ENCODE peak calls at places on chromosomes 2 and 18, in ten cellular contexts. A is left ventricle myocardium inferior, R is BJ, B is bronchial epithelial cell, P is ovary, W is glutamatergic neuron, X is cardiac muscle cell, V is dorsolateral prefrontal cortex, Q is B cell, G is progenitor cell of endocrine pancreas. E is an unnamed sample.

GRCh38 chr2:222756951-222757645 is 85.6 kb downstream of the MOGAT1 start:
- DNase-seq in A (no peak), R (no peak), B (peak), P (no peak), W (no peak), X (no peak), V (no peak), Q (no peak), G (no peak), E (no peak)

GRCh38 chr2:178330175-178331021 is 120.6 kb downstream of the PRKRA start:
- DNase-seq in A (no peak), R (no peak), B (no peak), P (no peak), W (no peak), X (no peak), V (no peak), Q (no peak), G (no peak), E (no peak)

GRCh38 chr2:228540976-228541375 is 359.5 kb upstream of the SPHKAP start:
- DNase-seq in A (no peak), R (no peak), B (no peak), P (no peak), W (no peak), X (no peak), V (no peak), Q (no peak), G (no peak), E (no peak)

GRCh38 chr18:22613058-22613690 is 195.5 kb upstream of the CTAGE1 start:
- DNase-seq in A (no peak), R (no peak), B (no peak), P (no peak), W (no peak), X (peak), V (no peak), Q (no peak), G (no peak), E (no peak)

GRCh38 chr2:239106314-239106908 is 258.5 kb downstream of the TWIST2 start:
- DNase-seq in A (peak), R (no peak), B (peak), P (peak), W (peak), X (peak), V (peak), Q (no peak), G (no peak), E (no peak)

GRCh38 chr18:8635087-8635486 is 25.9 kb downstream of the RAB12 start:
- DNase-seq in A (no peak), R (no peak), B (no peak), P (no peak), W (no peak), X (no peak), V (no peak), Q (no peak), G (no peak), E (no peak)

GRCh38 chr2:134257516-134257915 is 3.6 kb downstream of the MGAT5 start:
- DNase-seq in A (no peak), R (no peak), B (no peak), P (no peak), W (no peak), X (no peak), V (no peak), Q (no peak), G (no peak), E (no peak)

GRCh38 chr2:179377296-179377695 is 112.7 kb upstream of the SESTD1 start:
- DNase-seq in A (no peak), R (no peak), B (no peak), P (no peak), W (no peak), X (no peak), V (no peak), Q (no peak), G (no peak), E (no peak)

GRCh38 chr2:193103064-193103463 is 908.3 kb upstream of the TMEFF2 start:
- DNase-seq in A (no peak), R (no peak), B (peak), P (no peak), W (no peak), X (no peak), V (no peak), Q (no peak), G (no peak), E (no peak)

GRCh38 chr2:218956039-218956438 is 3.4 kb upstream of the CDK5R2 start:
- DNase-seq in A (no peak), R (no peak), B (no peak), P (no peak), W (no peak), X (no peak), V (no peak), Q (no peak), G (no peak), E (no peak)

GRCh38 chr2:80971-81736 is 34.8 kb upstream of the FAM110C start:
- DNase-seq in A (no peak), R (no peak), B (no peak), P (no peak), W (no peak), X (no peak), V (no peak), Q (no peak), G (no peak), E (no peak)

GRCh38 chr2:203201426-203201825 is 37.4 kb upstream of the CYP20A1 start:
- DNase-seq in A (no peak), R (peak), B (no peak), P (no peak), W (no peak), X (no peak), V (no peak), Q (no peak), G (no peak), E (no peak)

GRCh38 chr2:102514061-102514785 is 41.2 kb downstream of the SLC9A4 start:
- DNase-seq in A (no peak), R (peak), B (peak), P (no peak), W (no peak), X (no peak), V (no peak), Q (no peak), G (no peak), E (no peak)

GRCh38 chr2:121717529-121717928 is 19.1 kb downstream of the NIFK start:
- DNase-seq in A (no peak), R (no peak), B (no peak), P (no peak), W (no peak), X (no peak), V (no peak), Q (no peak), G (no peak), E (no peak)

GRCh38 chr2:105237045-105237765 is 4.3 kb upstream of the GPR45 start:
- DNase-seq in A (no peak), R (no peak), B (no peak), P (no peak), W (no peak), X (no peak), V (no peak), Q (no peak), G (no peak), E (no peak)

GRCh38 chr2:20050104-20050711 is 1.2 kb downstream of the LAPTM4A start:
- DNase-seq in A (no peak), R (no peak), B (peak), P (no peak), W (no peak), X (no peak), V (no peak), Q (peak), G (no peak), E (peak)

GRCh38 chr2:151640087-151640486 is 94.2 kb downstream of the NEB start:
- DNase-seq in A (no peak), R (no peak), B (no peak), P (no peak), W (no peak), X (no peak), V (no peak), Q (no peak), G (no peak), E (no peak)

GRCh38 chr2:111534816-111535803 is 348.9 kb downstream of the ANAPC1 start:
- DNase-seq in A (no peak), R (peak), B (no peak), P (no peak), W (no peak), X (no peak), V (no peak), Q (peak), G (no peak), E (no peak)

GRCh38 chr2:191180712-191181111 is 29.9 kb upstream of the STAT4 start:
- DNase-seq in A (no peak), R (no peak), B (peak), P (no peak), W (no peak), X (no peak), V (no peak), Q (no peak), G (no peak), E (no peak)

DNA sequence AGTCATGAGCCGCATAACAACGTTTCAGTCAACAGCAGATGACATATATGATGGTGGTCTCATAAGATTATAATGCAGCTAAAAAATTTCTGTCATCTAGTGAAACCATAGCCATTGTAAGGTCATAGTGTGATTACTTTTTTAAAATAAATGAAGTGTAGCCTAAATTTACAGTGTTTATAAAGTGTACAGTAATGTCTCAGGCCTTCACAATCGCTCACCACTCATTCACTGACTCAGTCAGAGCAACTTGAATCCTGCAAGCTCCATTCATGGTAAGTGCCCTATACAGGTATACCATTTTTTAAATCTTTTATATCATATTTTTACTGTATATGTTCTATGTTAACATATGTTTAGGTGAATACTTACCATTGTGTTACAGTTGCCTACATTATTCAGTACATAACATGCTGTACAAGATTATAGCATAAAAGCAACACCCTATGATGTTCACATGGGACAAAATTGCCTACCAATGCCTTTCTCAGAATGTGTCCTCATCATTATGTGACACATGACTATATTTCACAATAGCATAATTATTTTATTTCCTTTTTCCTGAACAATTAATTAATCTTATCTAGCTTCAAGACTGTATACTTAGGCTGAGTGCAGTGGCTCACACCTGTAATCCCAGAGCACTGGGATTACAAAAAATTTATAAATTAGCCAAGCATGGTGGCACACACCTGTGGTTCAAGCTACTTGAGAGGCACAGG is 1115.9 kb upstream of the ZEB2 start:
- DNase-seq in A (no peak), R (no peak), B (peak), P (no peak), W (no peak), X (no peak), V (no peak), Q (no peak), G (no peak), E (no peak)
- TF ChIP-seq CTCF in A (no peak), R (no peak), B (no peak), P (no peak), W (no peak), X (no peak), V (no peak), Q (no peak), G (no peak), E (no peak)

GRCh38 chr2:74531666-74532065 is 1.9 kb downstream of the HTRA2 start:
- DNase-seq in A (no peak), R (no peak), B (no peak), P (no peak), W (no peak), X (no peak), V (no peak), Q (no peak), G (no peak), E (no peak)

GRCh38 chr2:74533464-74533863 is 3.7 kb downstream of the HTRA2 start:
- DNase-seq in A (no peak), R (no peak), B (no peak), P (no peak), W (no peak), X (no peak), V (no peak), Q (no peak), G (no peak), E (no peak)

GRCh38 chr2:74534411-74534810 is 4.7 kb downstream of the HTRA2 start:
- DNase-seq in A (no peak), R (no peak), B (no peak), P (no peak), W (no peak), X (no peak), V (no peak), Q (peak), G (no peak), E (no peak)

GRCh38 chr2:74530239-74531161 is 767 bp downstream of the HTRA2 start:
- DNase-seq in A (no peak), R (no peak), B (no peak), P (no peak), W (peak), X (peak), V (peak), Q (peak), G (no peak), E (peak)

GRCh38 chr2:74532222-74532621 is 2.5 kb downstream of the HTRA2 start:
- DNase-seq in A (no peak), R (no peak), B (peak), P (no peak), W (no peak), X (no peak), V (no peak), Q (no peak), G (no peak), E (no peak)
- TF ChIP-seq CTCF in A (peak), R (peak), B (peak), P (no peak), W (no peak), X (peak), V (peak), Q (peak), G (peak), E (peak)

GRCh38 chr2:110124038-110124825 is 8.6 kb upstream of the MALL start:
- DNase-seq in A (no peak), R (no peak), B (no peak), P (no peak), W (no peak), X (peak), V (no peak), Q (no peak), G (no peak), E (no peak)

GRCh38 chr2:110120171-110121051 is 4.8 kb upstream of the MALL start:
- DNase-seq in A (no peak), R (no peak), B (no peak), P (no peak), W (no peak), X (peak), V (no peak), Q (no peak), G (no peak), E (no peak)

GRCh38 chr2:110121052-110121334 is 5.4 kb upstream of the MALL start:
- DNase-seq in A (no peak), R (no peak), B (no peak), P (no peak), W (no peak), X (no peak), V (no peak), Q (no peak), G (no peak), E (no peak)

GRCh38 chr2:110125292-110125691 is 9.7 kb upstream of the MALL start:
- DNase-seq in A (no peak), R (no peak), B (peak), P (no peak), W (no peak), X (no peak), V (no peak), Q (no peak), G (no peak), E (no peak)

GRCh38 chr2:110121592-110121991 is 6.0 kb upstream of the MALL start:
- DNase-seq in A (no peak), R (no peak), B (no peak), P (no peak), W (no peak), X (no peak), V (no peak), Q (no peak), G (no peak), E (no peak)
- TF ChIP-seq CTCF in A (no peak), R (no peak), B (no peak), P (no peak), W (no peak), X (no peak), V (no peak), Q (no peak), G (no peak), E (no peak)

DNA sequence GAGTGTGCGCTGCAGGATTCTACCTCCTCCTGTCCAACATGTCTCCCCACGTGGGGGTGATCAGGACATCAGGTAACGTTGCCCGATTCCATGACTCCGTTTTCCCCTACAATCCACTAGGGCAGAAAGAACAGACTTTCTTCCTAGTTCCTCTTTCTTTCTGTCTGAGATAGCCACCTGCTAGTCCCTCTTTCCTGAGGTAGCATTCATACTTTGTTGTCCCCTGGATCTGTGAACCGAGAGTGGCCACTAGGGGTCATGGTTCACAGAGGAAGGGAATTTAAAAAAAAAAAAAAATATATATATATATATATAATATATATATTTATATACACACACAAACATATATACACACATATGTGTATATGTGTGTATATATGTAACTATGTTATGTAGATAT is 210.0 kb upstream of the ZNF521 start:
- DNase-seq in A (no peak), R (no peak), B (no peak), P (no peak), W (peak), X (peak), V (no peak), Q (no peak), G (no peak), E (no peak)
- TF ChIP-seq CTCF in A (peak), R (peak), B (no peak), P (no peak), W (peak), X (peak), V (peak), Q (peak), G (peak), E (peak)

E was measured in natural killer cell.